ENCODE peak calls at places on chromosome 22, in four cellular contexts. I is fibroblast of lung, G is suprapubic skin, S is adipocyte. A is an unnamed sample. For H3K4me1, the result is how much of the 10 kb centered on the place peaks cover.

GRCh38 chr22:19806213-19807160 is 45.9 kb downstream of the TBX1 start:
- DNase-seq in I (peak), S (no peak), G (peak), A (no peak)

GRCh38 chr22:49564666-49565515 is 262.8 kb downstream of the BRD1 start:
- DNase-seq in I (no peak), G (peak), S (no peak), A (no peak)

GRCh38 chr22:41915035-41915782 is at the start of gene SHISA8:
- DNase-seq in G (no peak), S (peak), I (no peak), A (peak)

GRCh38 chr22:44279059-44279340 is 33.8 kb downstream of the SHISAL1 start:
- DNase-seq in S (no peak), G (no peak), I (no peak), A (no peak)

GRCh38 chr22:17260950-17261349 is 41.7 kb upstream of the ADA2 start:
- DNase-seq in S (no peak), G (no peak), I (no peak), A (no peak)

GRCh38 chr22:31583861-31584485 is 78.0 kb downstream of the PISD start:
- DNase-seq in S (peak), I (peak), G (peak), A (no peak)

GRCh38 chr22:44574581-44575343 is 76.7 kb upstream of the RTL6 start:
- DNase-seq in I (no peak), G (peak), S (no peak), A (peak)

GRCh38 chr22:20569059-20570058 is 61.9 kb downstream of the MED15 start:
- DNase-seq in I (peak), S (peak), G (no peak), A (no peak)

GRCh38 chr22:26837784-26838520 is 180.6 kb downstream of the MIAT start:
- DNase-seq in G (peak), I (no peak), S (no peak), A (no peak)

GRCh38 chr22:30253205-30253852 is 6.8 kb upstream of the LIF start:
- DNase-seq in G (no peak), I (peak), S (no peak), A (no peak)

GRCh38 chr22:26610072-26610958 is 7.5 kb downstream of the CRYBB1 start:
- DNase-seq in G (no peak), I (peak), S (peak), A (no peak)

GRCh38 chr22:49687786-49688515 is 139.7 kb downstream of the BRD1 start:
- DNase-seq in G (peak), S (no peak), I (no peak), A (no peak)

GRCh38 chr22:35020517-35020916 is 45.4 kb upstream of the ISX start:
- DNase-seq in G (no peak), S (no peak), I (no peak), A (no peak)

GRCh38 chr22:50600967-50601668 is 525 bp downstream of the MAPK8IP2 start:
- DNase-seq in I (no peak), S (no peak), G (no peak), A (peak)

GRCh38 chr22:22895776-22896445 is 8.3 kb downstream of the IGLL5 start:
- DNase-seq in G (peak), S (no peak), I (no peak), A (no peak)

GRCh38 chr22:44583854-44584253 is 85.8 kb upstream of the RTL6 start:
- DNase-seq in I (no peak), G (peak), S (no peak), A (no peak)

GRCh38 chr22:49703391-49703926 is 124.2 kb downstream of the BRD1 start:
- DNase-seq in G (peak), S (no peak), I (no peak), A (no peak)

GRCh38 chr22:19525116-19525660 is 978 bp upstream of the CLDN5 start:
- DNase-seq in S (no peak), I (no peak), G (peak), A (no peak)

GRCh38 chr22:44585559-44586121 is 87.6 kb upstream of the RTL6 start:
- DNase-seq in S (no peak), G (peak), I (no peak), A (no peak)

GRCh38 chr22:49086606-49087157 is 741.0 kb downstream of the BRD1 start:
- DNase-seq in G (no peak), I (no peak), S (no peak), A (no peak)

GRCh38 chr22:27561301-27561820 is 240.2 kb downstream of the MN1 start:
- DNase-seq in S (no peak), G (no peak), I (no peak), A (no peak)

GRCh38 chr22:23859201-23859600 is 1.5 kb downstream of the SLC2A11 start:
- DNase-seq in I (no peak), S (no peak), G (no peak), A (no peak)

GRCh38 chr22:24582111-24582814 is 10.6 kb downstream of the LRRC75B start:
- DNase-seq in G (no peak), I (no peak), S (no peak), A (no peak)

GRCh38 chr22:48940988-48941902 is 886.4 kb downstream of the BRD1 start:
- DNase-seq in G (peak), I (no peak), S (no peak), A (no peak)

GRCh38 chr22:28894793-28895192 is 11.4 kb downstream of the ZNRF3 start:
- DNase-seq in S (no peak), G (no peak), I (no peak), A (no peak)
- H3K4me1 ChIP-seq in S (under half), G (under half), I (under half), A (under half)

GRCh38 chr22:39956932-39957664 is 3.1 kb upstream of the TMA7B start:
- DNase-seq in S (no peak), G (no peak), I (no peak), A (no peak)
- H3K4me1 ChIP-seq in S (under half), G (under half), I (under half), A (under half)

GRCh38 chr22:46612341-46612903 is 7.8 kb upstream of the GRAMD4 start:
- DNase-seq in G (no peak), I (no peak), S (no peak), A (no peak)

GRCh38 chr22:46609175-46609690 is 11.0 kb upstream of the GRAMD4 start:
- DNase-seq in G (no peak), S (no peak), I (no peak), A (no peak)

GRCh38 chr22:46612904-46613605 is 7.1 kb upstream of the GRAMD4 start:
- DNase-seq in S (no peak), G (no peak), I (peak), A (no peak)

GRCh38 chr22:46609724-46610161 is 10.4 kb upstream of the GRAMD4 start:
- DNase-seq in S (no peak), G (no peak), I (no peak), A (no peak)

DNA sequence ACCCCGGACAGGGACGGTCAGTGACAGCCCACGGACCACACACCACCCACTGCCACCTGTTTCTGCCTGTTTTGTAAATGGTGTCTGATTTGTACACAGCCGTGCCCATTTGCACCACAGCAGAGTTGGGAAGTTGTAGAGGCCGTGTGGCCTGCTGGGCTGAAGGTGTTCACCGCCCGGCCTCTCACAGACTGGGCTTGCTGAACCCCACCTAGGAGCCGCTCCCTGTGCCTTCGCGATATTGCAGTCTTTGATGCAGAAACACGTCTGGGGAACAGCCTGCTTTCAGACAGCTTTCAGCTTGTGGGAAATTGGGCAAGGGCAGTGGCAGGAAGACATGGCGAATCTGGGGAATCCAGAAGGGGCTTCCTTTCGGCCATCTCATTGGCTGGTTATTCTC is 9.8 kb upstream of the GRAMD4 start:
- DNase-seq in G (no peak), I (no peak), S (no peak), A (no peak)
- H3K4me1 ChIP-seq in G (half or more), I (under half), S (under half), A (under half)

DNA sequence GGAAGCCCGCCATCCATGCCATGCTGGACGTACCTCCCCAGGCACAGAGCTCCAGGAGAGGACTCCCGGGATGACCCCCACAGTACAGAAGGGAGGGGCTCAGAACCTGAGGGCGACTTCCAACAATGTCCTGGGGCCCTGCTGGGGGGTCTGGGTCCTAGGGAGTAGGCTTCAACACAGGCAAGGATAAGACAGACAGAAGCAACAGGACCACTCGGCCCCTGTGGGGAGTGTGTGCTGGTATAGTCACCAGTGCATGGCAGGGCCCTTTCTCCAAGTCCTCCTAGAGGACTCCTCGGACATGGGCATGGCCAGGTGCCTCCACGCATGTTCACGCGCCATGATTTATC is 16.8 kb downstream of the TTLL12 start:
- DNase-seq in I (no peak), G (no peak), S (no peak), A (no peak)
- H3K4me1 ChIP-seq in I (under half), G (under half), S (under half), A (under half)

GRCh38 chr22:46613606-46613997 is 6.6 kb upstream of the GRAMD4 start:
- DNase-seq in G (no peak), I (peak), S (peak), A (no peak)

GRCh38 chr22:46606886-46607285 is 13.3 kb upstream of the GRAMD4 start:
- DNase-seq in S (no peak), G (no peak), I (no peak), A (no peak)

GRCh38 chr22:46614070-46614931 is 5.9 kb upstream of the GRAMD4 start:
- DNase-seq in I (no peak), G (no peak), S (no peak), A (no peak)

GRCh38 chr22:46607483-46608114 is 12.6 kb upstream of the GRAMD4 start:
- DNase-seq in G (no peak), S (no peak), I (no peak), A (no peak)

GRCh38 chr22:46611189-46611588 is 9.0 kb upstream of the GRAMD4 start:
- DNase-seq in I (no peak), S (no peak), G (no peak), A (no peak)
- H3K4me1 ChIP-seq in I (under half), S (under half), G (half or more), A (under half)

GRCh38 chr22:28815101-28815500 is 14.7 kb upstream of the XBP1 start:
- DNase-seq in S (no peak), G (no peak), I (no peak), A (no peak)
- H3K4me1 ChIP-seq in S (under half), G (under half), I (under half), A (under half)

GRCh38 chr22:37019309-37020191 is at the start of the genes MPST and TST:
- DNase-seq in G (no peak), S (peak), I (peak), A (peak)

GRCh38 chr22:37020192-37020479 is 594 bp downstream of the MPST start:
- DNase-seq in S (peak), I (peak), G (no peak), A (no peak)

GRCh38 chr22:37021710-37022482 is 2.4 kb downstream of the MPST start:
- DNase-seq in G (no peak), S (peak), I (peak), A (no peak)

GRCh38 chr22:37022483-37023337 is 3.2 kb downstream of the MPST start:
- DNase-seq in S (no peak), G (no peak), I (no peak), A (no peak)

GRCh38 chr22:37021041-37021440 is 1.5 kb downstream of the MPST start:
- DNase-seq in G (no peak), I (no peak), S (no peak), A (no peak)
- H3K4me1 ChIP-seq in G (half or more), I (under half), S (under half), A (under half)